ENCODE peak calls at places on chromosomes 6 and 20, in ten cellular contexts. M, E, X, R, V, H, W, S, B and D are unnamed samples.

GRCh38 chr20:48295966-48296421 is 510.7 kb upstream of the SULF2 start:
- DNase-seq in M (no peak), E (no peak), X (no peak), R (peak; percentile 71), V (no peak), H (no peak), W (no peak), S (no peak), B (peak; percentile 31), D (no peak)

GRCh38 chr6:21596379-21597242 is 3.1 kb downstream of the SOX4 start:
- DNase-seq in M (peak; percentile 55), E (no peak), X (peak; percentile 41), R (peak; percentile 58), V (peak; percentile 52), H (peak; percentile 24), W (peak; percentile 44), S (peak; percentile 64), B (peak; percentile 38), D (peak; percentile 86)

GRCh38 chr20:41412324-41412723 is 45.7 kb upstream of the EMILIN3 start:
- DNase-seq in M (no peak), E (no peak), X (no peak), R (no peak), V (no peak), H (no peak), W (no peak), S (no peak), B (no peak), D (no peak)

GRCh38 chr6:157227202-157228166 is 95.8 kb downstream of the TMEM242 start:
- DNase-seq in M (no peak), E (no peak), X (no peak), R (no peak), V (no peak), H (no peak), W (no peak), S (no peak), B (no peak), D (no peak)

GRCh38 chr6:162497371-162497770 is 230.2 kb downstream of the PRKN start:
- DNase-seq in M (no peak), E (no peak), X (no peak), R (no peak), V (no peak), H (no peak), W (no peak), S (no peak), B (no peak), D (no peak)

GRCh38 chr20:49691818-49692568 is 21.7 kb downstream of the B4GALT5 start:
- DNase-seq in M (no peak), E (no peak), X (no peak), R (no peak), V (no peak), H (no peak), W (no peak), S (no peak), B (no peak), D (no peak)

GRCh38 chr6:64034840-64035656 is 399.4 kb downstream of the PHF3 start:
- DNase-seq in M (no peak), E (no peak), X (no peak), R (no peak), V (peak; percentile 77), H (no peak), W (no peak), S (no peak), B (no peak), D (no peak)

GRCh38 chr6:17530321-17530835 is 69.7 kb upstream of the FAM8A1 start:
- DNase-seq in M (peak; percentile 78), E (no peak), X (no peak), R (no peak), V (no peak), H (no peak), W (no peak), S (no peak), B (no peak), D (no peak)

GRCh38 chr20:55579802-55580201 is 425.5 kb downstream of the CBLN4 start:
- DNase-seq in M (no peak), E (no peak), X (no peak), R (no peak), V (no peak), H (no peak), W (no peak), S (no peak), B (no peak), D (no peak)

GRCh38 chr6:46932526-46932925 is 10.8 kb upstream of the ADGRF5 start:
- DNase-seq in M (peak; percentile 45), E (no peak), X (no peak), R (no peak), V (peak; percentile 3), H (no peak), W (no peak), S (no peak), B (no peak), D (no peak)

GRCh38 chr6:136921521-136921935 is 573 bp upstream of the SLC35D3 start:
- DNase-seq in M (no peak), E (no peak), X (no peak), R (no peak), V (peak; percentile 43), H (no peak), W (no peak), S (no peak), B (no peak), D (no peak)

GRCh38 chr6:113758214-113758613 is 98.9 kb upstream of the MARCKS start:
- DNase-seq in M (no peak), E (no peak), X (no peak), R (no peak), V (no peak), H (no peak), W (no peak), S (no peak), B (no peak), D (no peak)

GRCh38 chr6:168158280-168158979 is 79.4 kb upstream of the FRMD1 start:
- DNase-seq in M (no peak), E (no peak), X (no peak), R (no peak), V (no peak), H (peak; percentile 3), W (no peak), S (no peak), B (no peak), D (no peak)

GRCh38 chr6:53837875-53838806 is 43.3 kb downstream of the LRRC1 start:
- DNase-seq in M (no peak), E (no peak), X (no peak), R (no peak), V (no peak), H (no peak), W (no peak), S (no peak), B (no peak), D (no peak)

GRCh38 chr20:60006261-60006660 is 48.0 kb downstream of the CDH26 start:
- DNase-seq in M (no peak), E (no peak), X (no peak), R (no peak), V (no peak), H (no peak), W (no peak), S (no peak), B (no peak), D (no peak)

GRCh38 chr20:32451340-32451681 is 93.2 kb downstream of the ASXL1 start:
- DNase-seq in M (no peak), E (no peak), X (no peak), R (no peak), V (no peak), H (no peak), W (no peak), S (no peak), B (no peak), D (no peak)

GRCh38 chr6:34890526-34890910 is 1.5 kb downstream of the ANKS1A start:
- DNase-seq in M (no peak), E (no peak), X (no peak), R (no peak), V (no peak), H (no peak), W (no peak), S (no peak), B (no peak), D (no peak)

GRCh38 chr6:140779341-140779740 is 1353.4 kb upstream of the GJE1 start:
- DNase-seq in M (no peak), E (no peak), X (no peak), R (no peak), V (no peak), H (no peak), W (no peak), S (no peak), B (no peak), D (no peak)

GRCh38 chr6:18551228-18551627 is 164.1 kb downstream of the RNF144B start:
- DNase-seq in M (peak; percentile 65), E (no peak), X (no peak), R (no peak), V (no peak), H (no peak), W (no peak), S (no peak), B (peak; percentile 62), D (no peak)

GRCh38 chr6:54598787-54599309 is 247.7 kb upstream of the FAM83B start:
- DNase-seq in M (no peak), E (no peak), X (no peak), R (no peak), V (no peak), H (no peak), W (no peak), S (no peak), B (no peak), D (no peak)

GRCh38 chr6:129872591-129872990 is 11.5 kb upstream of the TMEM244 start:
- DNase-seq in M (no peak), E (no peak), X (no peak), R (no peak), V (no peak), H (no peak), W (no peak), S (no peak), B (no peak), D (no peak)

GRCh38 chr6:127999032-127999431 is 98.2 kb upstream of the THEMIS start:
- DNase-seq in M (no peak), E (no peak), X (no peak), R (no peak), V (no peak), H (no peak), W (no peak), S (no peak), B (no peak), D (no peak)

GRCh38 chr20:58982406-58983114 is 1.5 kb downstream of the NELFCD start:
- DNase-seq in M (no peak), E (no peak), X (no peak), R (peak; percentile 44), V (no peak), H (no peak), W (no peak), S (peak; percentile 38), B (no peak), D (no peak)

GRCh38 chr20:32210206-32210605 is 2.5 kb downstream of the POFUT1 start:
- DNase-seq in M (peak; percentile 29), E (no peak), X (no peak), R (no peak), V (no peak), H (no peak), W (no peak), S (no peak), B (no peak), D (no peak)

GRCh38 chr6:30325150-30325872 is 1.4 kb upstream of the TRIM39 start:
- DNase-seq in M (peak; percentile 41), E (no peak), X (peak; percentile 17), R (no peak), V (peak; percentile 57), H (no peak), W (peak; percentile 95), S (peak; percentile 93), B (peak; percentile 29), D (peak; percentile 66)

GRCh38 chr6:159852877-159853276 is 37.9 kb upstream of the MAS1 start:
- DNase-seq in M (no peak), E (no peak), X (no peak), R (no peak), V (no peak), H (no peak), W (no peak), S (no peak), B (no peak), D (no peak)

GRCh38 chr6:14930366-14930989 is 315.4 kb upstream of the JARID2 start:
- DNase-seq in M (no peak), E (no peak), X (no peak), R (no peak), V (no peak), H (no peak), W (no peak), S (peak; percentile 38), B (no peak), D (no peak)

GRCh38 chr6:124197148-124197547 is 393.5 kb downstream of the NKAIN2 start:
- DNase-seq in M (peak; percentile 11), E (no peak), X (no peak), R (no peak), V (no peak), H (no peak), W (no peak), S (no peak), B (no peak), D (no peak)